ENCODE peak calls at places on chromosomes 16 and 17, in ten cellular contexts. T is mammary epithelial cell; V is tibial artery; L is activated CD8-positive, alpha-beta memory T cell treated with anti-CD3 and anti-CD28 coated beads, Interleukin-2, amount 10 ng/mL, durations not matched to agents 7 days and 5 days; C is NAMALWA; W is stimulated activated CD4-positive, alpha-beta T cell treated with anti-CD3 and anti-CD28 coated beads, Interleukin-2, amount 100 ng/mL, for 48 hours; N is NCI-H2081; P is NCI-H748 treated with DMSO at 0.1 percent for 48 hours; A is SHP77; H is activated naive CD4-positive, alpha-beta T cell. E is an unnamed sample.

GRCh38 chr16:20023190-20023589 is 50.5 kb downstream of the GPR139 start:
- DNase-seq in H (no peak), V (no peak), L (no peak), T (peak; percentile 2), P (no peak), C (peak; percentile 35), A (no peak), N (no peak), W (no peak), E (peak; percentile 43)

GRCh38 chr16:22206847-22207714 is 1.0 kb downstream of the EEF2K start:
- DNase-seq in N (peak; percentile 65), P (no peak), L (peak; percentile 74), T (peak; percentile 58), A (no peak), W (no peak), C (peak; percentile 68), V (peak; percentile 93), H (no peak), E (peak; percentile 69)

GRCh38 chr16:28202147-28202746 is 9.5 kb downstream of the XPO6 start:
- DNase-seq in T (no peak), H (no peak), L (peak; percentile 71), P (no peak), V (no peak), C (peak; percentile 28), W (peak; percentile 25), A (no peak), N (no peak), E (peak; percentile 44)

GRCh38 chr17:7477392-7478275 is 1.8 kb downstream of the ZBTB4 start:
- DNase-seq in A (peak; percentile 38), N (no peak), W (no peak), C (no peak), P (no peak), T (no peak), L (no peak), H (no peak), V (peak; percentile 85), E (peak; percentile 90)

GRCh38 chr16:71746442-71747046 is 22.0 kb upstream of the PHLPP2 start:
- DNase-seq in T (peak; percentile 29), A (no peak), L (no peak), N (peak; percentile 27), C (peak; percentile 78), V (no peak), P (no peak), H (no peak), W (no peak), E (peak; percentile 78)

GRCh38 chr17:17146791-17147406 is 59.2 kb downstream of the PLD6 start:
- DNase-seq in L (peak; percentile 51), N (no peak), T (no peak), W (no peak), V (no peak), H (no peak), C (peak; percentile 60), P (no peak), A (peak; percentile 65), E (no peak)

GRCh38 chr17:12624221-12624620 is 41.5 kb upstream of the MYOCD start:
- DNase-seq in W (no peak), C (no peak), T (no peak), A (no peak), H (no peak), P (no peak), L (no peak), N (no peak), V (no peak), E (no peak)

GRCh38 chr16:68105611-68106010 is 20.4 kb downstream of the NFATC3 start:
- DNase-seq in T (no peak), N (no peak), A (no peak), W (no peak), L (no peak), H (no peak), P (no peak), C (no peak), V (no peak), E (no peak)

GRCh38 chr16:57754354-57755060 is 18.9 kb downstream of the KATNB1 start:
- DNase-seq in A (no peak), V (no peak), C (no peak), H (no peak), L (no peak), P (no peak), N (no peak), W (no peak), T (no peak), E (no peak)

GRCh38 chr17:17355426-17355825 is 52.3 kb downstream of the NT5M start:
- DNase-seq in W (no peak), T (no peak), H (no peak), L (no peak), C (no peak), A (no peak), V (peak; percentile 52), P (no peak), N (peak; percentile 32), E (no peak)

GRCh38 chr16:13289515-13289914 is 388.1 kb downstream of the SHISA9 start:
- DNase-seq in T (no peak), L (no peak), N (no peak), V (no peak), P (no peak), A (no peak), H (no peak), W (no peak), C (no peak), E (no peak)

GRCh38 chr17:66407864-66408263 is 105.5 kb downstream of the PRKCA start:
- DNase-seq in T (no peak), L (no peak), C (no peak), W (no peak), A (no peak), V (no peak), P (no peak), N (no peak), H (no peak), E (no peak)

GRCh38 chr17:28747046-28747691 is 3.4 kb downstream of the TRAF4 start:
- DNase-seq in W (no peak), N (peak; percentile 41), L (no peak), A (peak; percentile 21), T (peak; percentile 71), C (no peak), P (no peak), V (peak; percentile 75), H (no peak), E (no peak)

GRCh38 chr16:8959921-8960787 is 3.6 kb downstream of the USP7 start:
- DNase-seq in V (peak; percentile 48), W (no peak), A (no peak), L (peak; percentile 59), N (no peak), T (no peak), P (no peak), H (no peak), C (peak; percentile 73), E (peak; percentile 65)

GRCh38 chr17:38560503-38561318 is 45.0 kb downstream of the SRCIN1 start:
- DNase-seq in N (no peak), H (no peak), C (peak; percentile 33), A (no peak), V (no peak), T (peak; percentile 14), L (peak; percentile 45), P (no peak), W (no peak), E (peak; percentile 12)

GRCh38 chr16:89691986-89692569 is 5.6 kb downstream of the CDK10 start:
- DNase-seq in V (no peak), W (no peak), H (no peak), P (no peak), L (no peak), C (no peak), T (no peak), N (no peak), A (no peak), E (no peak)

GRCh38 chr16:50856991-50857390 is 115.1 kb downstream of the CYLD start:
- DNase-seq in L (no peak), H (no peak), N (no peak), C (no peak), A (no peak), T (no peak), W (no peak), P (no peak), V (no peak), E (no peak)

GRCh38 chr17:17810374-17811248 is 26.2 kb downstream of the SREBF1 start:
- DNase-seq in W (no peak), H (no peak), L (no peak), N (no peak), P (no peak), V (no peak), C (no peak), T (no peak), A (no peak), E (no peak)

GRCh38 chr17:78991906-78992532 is 12.3 kb upstream of the LGALS3BP start:
- DNase-seq in V (peak; percentile 43), A (no peak), L (no peak), W (no peak), C (no peak), H (no peak), T (no peak), P (no peak), N (no peak), E (no peak)

GRCh38 chr17:27206447-27206846 is 87.5 kb upstream of the WSB1 start:
- DNase-seq in A (no peak), W (no peak), C (peak; percentile 49), T (no peak), N (no peak), H (no peak), P (no peak), V (no peak), L (no peak), E (peak; percentile 85)

GRCh38 chr17:48624544-48625501 is 1.3 kb downstream of the HOXB9 start:
- DNase-seq in P (peak; percentile 27), C (no peak), T (no peak), H (no peak), W (no peak), N (peak; percentile 52), L (peak; percentile 58), V (no peak), A (peak; percentile 53), E (peak; percentile 56)

GRCh38 chr17:58492238-58493121 is 4.3 kb upstream of the HSF5 start:
- DNase-seq in A (no peak), T (peak; percentile 25), P (no peak), N (no peak), V (no peak), L (no peak), C (no peak), H (no peak), W (no peak), E (peak; percentile 78)